ENCODE peak calls at places on chromosomes 16 and 17, in eight cellular contexts. O is activated CD8-positive, alpha-beta memory T cell treated with anti-CD3 and anti-CD28 coated beads, Interleukin-2, amount 10 ng/mL, durations not matched to agents 7 days and 5 days; U is activated CD4-positive, alpha-beta T cell treated with anti-CD3 and anti-CD28 coated beads, Interleukin-2, amount 10 ng/mL, durations not matched to agents 7 days and 5 days; X is amniotic stem cell; F is ELF-1; G is head of caudate nucleus; D is 8988T; V is heart left ventricle. H is an unnamed sample.

GRCh38 chr16:69181-69580 is 3.2 kb downstream of the RHBDF1 start:
- DNase-seq in O (no peak), U (no peak), X (no peak), F (no peak), G (no peak), D (no peak), V (no peak), H (no peak)

GRCh38 chr16:19926449-19927390 is 42.1 kb upstream of the GPRC5B start:
- DNase-seq in O (no peak), U (no peak), X (no peak), F (no peak), G (no peak), D (no peak), V (no peak), H (no peak)

GRCh38 chr17:39754958-39755549 is 17.3 kb downstream of the GRB7 start:
- DNase-seq in O (no peak), U (no peak), X (no peak), F (peak), G (no peak), D (no peak), V (peak), H (no peak)

GRCh38 chr17:42129109-42129837 is 6.7 kb downstream of the HSPB9 start:
- DNase-seq in O (no peak), U (no peak), X (no peak), F (no peak), G (no peak), D (no peak), V (peak), H (no peak)

GRCh38 chr16:57615813-57616212 is 12.6 kb upstream of the ADGRG1 start:
- DNase-seq in O (no peak), U (no peak), X (no peak), F (no peak), G (no peak), D (no peak), V (no peak), H (no peak)

GRCh38 chr17:12821376-12821940 is 32.2 kb downstream of the ARHGAP44 start:
- DNase-seq in O (no peak), U (no peak), X (no peak), F (no peak), G (no peak), D (no peak), V (no peak), H (no peak)

GRCh38 chr17:43772877-43773648 is 5.7 kb downstream of the DUSP3 start:
- DNase-seq in O (no peak), U (no peak), X (no peak), F (no peak), G (no peak), D (no peak), V (no peak), H (no peak)

GRCh38 chr17:79483122-79483521 is 127.7 kb downstream of the RBFOX3 start:
- DNase-seq in O (no peak), U (no peak), X (no peak), F (no peak), G (no peak), D (no peak), V (no peak), H (no peak)

GRCh38 chr17:62741290-62741689 is 66.8 kb downstream of the MARCHF10 start:
- DNase-seq in O (no peak), U (no peak), X (no peak), F (no peak), G (no peak), D (no peak), V (no peak), H (no peak)

GRCh38 chr16:49524578-49525315 is 151.1 kb downstream of the C16orf78 start:
- DNase-seq in O (no peak), U (no peak), X (no peak), F (no peak), G (no peak), D (no peak), V (no peak), H (no peak)

GRCh38 chr17:45115871-45116270 is 16.4 kb downstream of the PLCD3 start:
- DNase-seq in O (no peak), U (no peak), X (no peak), F (no peak), G (no peak), D (no peak), V (no peak), H (no peak)

GRCh38 chr16:50360033-50360778 is 8.6 kb downstream of the BRD7 start:
- DNase-seq in O (no peak), U (no peak), X (peak), F (no peak), G (no peak), D (no peak), V (no peak), H (no peak)

GRCh38 chr16:4091638-4092037 is 24.6 kb downstream of the ADCY9 start:
- DNase-seq in O (peak), U (no peak), X (no peak), F (no peak), G (peak), D (no peak), V (no peak), H (no peak)

GRCh38 chr16:85898521-85899442 is at the start of gene IRF8:
- DNase-seq in O (peak), U (peak), X (no peak), F (peak), G (peak), D (peak), V (peak), H (no peak)

GRCh38 chr17:8393470-8394231 is 4.0 kb downstream of the RNF222 start:
- DNase-seq in O (peak), U (peak), X (no peak), F (peak), G (no peak), D (no peak), V (no peak), H (no peak)

GRCh38 chr17:39747745-39748144 is 10.0 kb downstream of the GRB7 start:
- DNase-seq in O (no peak), U (no peak), X (no peak), F (no peak), G (peak), D (no peak), V (no peak), H (no peak)

GRCh38 chr17:77527394-77527793 is 386.6 kb downstream of the SEC14L1 start:
- DNase-seq in O (no peak), U (no peak), X (no peak), F (no peak), G (no peak), D (no peak), V (no peak), H (no peak)

GRCh38 chr16:28494141-28494851 is at the start of gene APOBR:
- DNase-seq in O (peak), U (peak), X (no peak), F (no peak), G (peak), D (no peak), V (peak), H (peak)

GRCh38 chr16:48384305-48384981 is 770 bp downstream of the SIAH1 start:
- DNase-seq in O (peak), U (peak), X (no peak), F (peak), G (peak), D (peak), V (peak), H (no peak)

GRCh38 chr16:7744546-7745294 is 412.1 kb downstream of the RBFOX1 start:
- DNase-seq in O (no peak), U (no peak), X (no peak), F (no peak), G (no peak), D (no peak), V (no peak), H (no peak)

GRCh38 chr17:67999291-67999911 is 3.1 kb upstream of the C17orf58 start:
- DNase-seq in O (no peak), U (no peak), X (no peak), F (peak), G (no peak), D (no peak), V (no peak), H (no peak)

GRCh38 chr17:66939461-66940114 is 24.9 kb upstream of the CACNG4 start:
- DNase-seq in O (no peak), U (no peak), X (no peak), F (no peak), G (no peak), D (no peak), V (no peak), H (no peak)

H was measured in Jurkat, Clone E6-1.